ENCODE peak calls at places on chromosomes 3 and 15, in six cellular contexts. One of them, this sample, is unnamed.
A peak's percentile ranks its signal among the peaks of the same experiment; 100 is the strongest.

GRCh38 chr3:177973241-177973840 is 562.9 kb upstream of the KCNMB2 start:
- DNase-seq in stimulated activated CD4-positive, alpha-beta T cell treated with anti-CD3 and anti-CD28 coated beads, Interleukin-12 subunit alpha, Interleukin-12 subunit beta, amount 100 ng/mL, for 48 hours: no peak
- DNase-seq in naive B cell: no peak
- DNase-seq in WTC11: no peak
- DNase-seq in EH: peak; percentile 56
- DNase-seq in germinal center: no peak
- DNase-seq in this sample: no peak

GRCh38 chr3:121999931-122000330 is 22.1 kb downstream of the ILDR1 start:
- DNase-seq in EH: no peak
- DNase-seq in germinal center: no peak
- DNase-seq in WTC11: no peak
- DNase-seq in stimulated activated CD4-positive, alpha-beta T cell treated with anti-CD3 and anti-CD28 coated beads, Interleukin-12 subunit alpha, Interleukin-12 subunit beta, amount 100 ng/mL, for 48 hours: no peak
- DNase-seq in naive B cell: no peak
- DNase-seq in this sample: no peak

GRCh38 chr3:63679181-63679580 is 26.7 kb downstream of the SNTN start:
- DNase-seq in stimulated activated CD4-positive, alpha-beta T cell treated with anti-CD3 and anti-CD28 coated beads, Interleukin-12 subunit alpha, Interleukin-12 subunit beta, amount 100 ng/mL, for 48 hours: no peak
- DNase-seq in WTC11: no peak
- DNase-seq in naive B cell: no peak
- DNase-seq in germinal center: no peak
- DNase-seq in EH: no peak
- DNase-seq in this sample: no peak

GRCh38 chr15:68609618-68610017 is 30.8 kb downstream of the CORO2B start:
- DNase-seq in stimulated activated CD4-positive, alpha-beta T cell treated with anti-CD3 and anti-CD28 coated beads, Interleukin-12 subunit alpha, Interleukin-12 subunit beta, amount 100 ng/mL, for 48 hours: no peak
- DNase-seq in germinal center: no peak
- DNase-seq in naive B cell: no peak
- DNase-seq in EH: no peak
- DNase-seq in WTC11: no peak
- DNase-seq in this sample: no peak

GRCh38 chr3:36476274-36476942 is 96.1 kb downstream of the STAC start:
- DNase-seq in EH: peak; percentile 43
- DNase-seq in naive B cell: no peak
- DNase-seq in stimulated activated CD4-positive, alpha-beta T cell treated with anti-CD3 and anti-CD28 coated beads, Interleukin-12 subunit alpha, Interleukin-12 subunit beta, amount 100 ng/mL, for 48 hours: no peak
- DNase-seq in germinal center: no peak
- DNase-seq in WTC11: no peak
- DNase-seq in this sample: no peak

GRCh38 chr3:126550488-126551051 is 8.2 kb downstream of the C3orf22 start:
- DNase-seq in EH: no peak
- DNase-seq in germinal center: no peak
- DNase-seq in WTC11: no peak
- DNase-seq in stimulated activated CD4-positive, alpha-beta T cell treated with anti-CD3 and anti-CD28 coated beads, Interleukin-12 subunit alpha, Interleukin-12 subunit beta, amount 100 ng/mL, for 48 hours: no peak
- DNase-seq in naive B cell: no peak
- DNase-seq in this sample: peak; percentile 33

GRCh38 chr3:197019021-197019420 is 10.6 kb downstream of the MELTF start:
- DNase-seq in WTC11: no peak
- DNase-seq in stimulated activated CD4-positive, alpha-beta T cell treated with anti-CD3 and anti-CD28 coated beads, Interleukin-12 subunit alpha, Interleukin-12 subunit beta, amount 100 ng/mL, for 48 hours: no peak
- DNase-seq in EH: no peak
- DNase-seq in naive B cell: no peak
- DNase-seq in germinal center: no peak
- DNase-seq in this sample: no peak

GRCh38 chr3:14358426-14359211 is 43.8 kb upstream of the SLC6A6 start:
- DNase-seq in WTC11: no peak
- DNase-seq in germinal center: no peak
- DNase-seq in naive B cell: no peak
- DNase-seq in stimulated activated CD4-positive, alpha-beta T cell treated with anti-CD3 and anti-CD28 coated beads, Interleukin-12 subunit alpha, Interleukin-12 subunit beta, amount 100 ng/mL, for 48 hours: no peak
- DNase-seq in EH: peak; percentile 74
- DNase-seq in this sample: no peak

GRCh38 chr3:11844891-11845290 is 1.8 kb downstream of the TAMM41 start:
- DNase-seq in WTC11: no peak
- DNase-seq in germinal center: no peak
- DNase-seq in stimulated activated CD4-positive, alpha-beta T cell treated with anti-CD3 and anti-CD28 coated beads, Interleukin-12 subunit alpha, Interleukin-12 subunit beta, amount 100 ng/mL, for 48 hours: no peak
- DNase-seq in EH: no peak
- DNase-seq in naive B cell: no peak
- DNase-seq in this sample: no peak

GRCh38 chr3:107999215-107999775 is 91.5 kb downstream of the CD47 start:
- DNase-seq in stimulated activated CD4-positive, alpha-beta T cell treated with anti-CD3 and anti-CD28 coated beads, Interleukin-12 subunit alpha, Interleukin-12 subunit beta, amount 100 ng/mL, for 48 hours: no peak
- DNase-seq in germinal center: no peak
- DNase-seq in naive B cell: no peak
- DNase-seq in WTC11: no peak
- DNase-seq in EH: no peak
- DNase-seq in this sample: no peak